ENCODE peak calls at places on chromosomes 5 and 9, in seven cellular contexts. One of them, this sample, is unnamed.

GRCh38 chr5:163407034-163407652 is 30.3 kb upstream of the CCNG1 start:
- DNase-seq in Panc1: no peak
- DNase-seq in GM23338: no peak
- DNase-seq in HepG2: no peak
- DNase-seq in HL-60: peak
- DNase-seq in breast epithelium: no peak
- DNase-seq in spleen: no peak
- DNase-seq in this sample: no peak

GRCh38 chr9:4866239-4866969 is 73.7 kb downstream of the RCL1 start:
- DNase-seq in HepG2: no peak
- DNase-seq in Panc1: no peak
- DNase-seq in breast epithelium: no peak
- DNase-seq in spleen: no peak
- DNase-seq in HL-60: no peak
- DNase-seq in GM23338: no peak
- DNase-seq in this sample: no peak

GRCh38 chr5:126253406-126253805 is 169.8 kb upstream of the GRAMD2B start:
- DNase-seq in HL-60: no peak
- DNase-seq in Panc1: no peak
- DNase-seq in GM23338: no peak
- DNase-seq in HepG2: no peak
- DNase-seq in breast epithelium: no peak
- DNase-seq in spleen: no peak
- DNase-seq in this sample: no peak

GRCh38 chr9:35932732-35933131 is 23.4 kb downstream of the SPAAR start:
- DNase-seq in HL-60: no peak
- DNase-seq in Panc1: no peak
- DNase-seq in HepG2: no peak
- DNase-seq in GM23338: no peak
- DNase-seq in breast epithelium: no peak
- DNase-seq in spleen: no peak
- DNase-seq in this sample: no peak

GRCh38 chr5:138498381-138498780 is 33.1 kb downstream of the EGR1 start:
- DNase-seq in Panc1: no peak
- DNase-seq in HL-60: no peak
- DNase-seq in spleen: no peak
- DNase-seq in HepG2: no peak
- DNase-seq in breast epithelium: no peak
- DNase-seq in GM23338: no peak
- DNase-seq in this sample: no peak

GRCh38 chr5:69252437-69252836 is 17.8 kb downstream of the CDK7 start:
- DNase-seq in Panc1: no peak
- DNase-seq in spleen: no peak
- DNase-seq in breast epithelium: no peak
- DNase-seq in HepG2: no peak
- DNase-seq in HL-60: no peak
- DNase-seq in GM23338: no peak
- DNase-seq in this sample: no peak

GRCh38 chr9:137689745-137690529 is 71.1 kb downstream of the EHMT1 start:
- DNase-seq in Panc1: no peak
- DNase-seq in HL-60: peak
- DNase-seq in GM23338: no peak
- DNase-seq in spleen: no peak
- DNase-seq in HepG2: peak
- DNase-seq in breast epithelium: no peak
- DNase-seq in this sample: no peak

GRCh38 chr5:3364941-3365340 is 230.7 kb upstream of the IRX1 start:
- DNase-seq in Panc1: no peak
- DNase-seq in breast epithelium: no peak
- DNase-seq in GM23338: no peak
- DNase-seq in spleen: no peak
- DNase-seq in HepG2: no peak
- DNase-seq in HL-60: no peak
- DNase-seq in this sample: peak

GRCh38 chr5:65203746-65204145 is 278.0 kb downstream of the ADAMTS6 start:
- DNase-seq in GM23338: no peak
- DNase-seq in breast epithelium: no peak
- DNase-seq in HepG2: no peak
- DNase-seq in Panc1: no peak
- DNase-seq in spleen: no peak
- DNase-seq in HL-60: no peak
- DNase-seq in this sample: no peak

GRCh38 chr5:160245506-160246100 is 16.3 kb downstream of the FABP6 start:
- DNase-seq in breast epithelium: no peak
- DNase-seq in GM23338: no peak
- DNase-seq in Panc1: no peak
- DNase-seq in HL-60: no peak
- DNase-seq in HepG2: no peak
- DNase-seq in spleen: peak
- DNase-seq in this sample: no peak

GRCh38 chr5:73256462-73257260 is 83.7 kb downstream of the TMEM174 start:
- DNase-seq in spleen: no peak
- DNase-seq in HepG2: no peak
- DNase-seq in Panc1: no peak
- DNase-seq in HL-60: no peak
- DNase-seq in breast epithelium: no peak
- DNase-seq in GM23338: no peak
- DNase-seq in this sample: no peak

GRCh38 chr5:143233020-143233419 is 170.5 kb downstream of the NR3C1 start:
- DNase-seq in HL-60: peak
- DNase-seq in GM23338: no peak
- DNase-seq in breast epithelium: no peak
- DNase-seq in HepG2: no peak
- DNase-seq in Panc1: no peak
- DNase-seq in spleen: no peak
- DNase-seq in this sample: no peak

GRCh38 chr9:110700953-110701352 is 32.4 kb downstream of the MUSK start:
- DNase-seq in Panc1: peak
- DNase-seq in spleen: no peak
- DNase-seq in HL-60: no peak
- DNase-seq in HepG2: no peak
- DNase-seq in breast epithelium: no peak
- DNase-seq in GM23338: no peak
- DNase-seq in this sample: no peak

GRCh38 chr5:145540375-145540774 is 294.8 kb downstream of the PRELID2 start:
- DNase-seq in GM23338: no peak
- DNase-seq in HepG2: no peak
- DNase-seq in HL-60: no peak
- DNase-seq in spleen: no peak
- DNase-seq in Panc1: no peak
- DNase-seq in breast epithelium: no peak
- DNase-seq in this sample: no peak

GRCh38 chr5:95940758-95941682 is 20.6 kb downstream of the ELL2 start:
- DNase-seq in Panc1: no peak
- DNase-seq in spleen: no peak
- DNase-seq in HL-60: no peak
- DNase-seq in GM23338: peak
- DNase-seq in HepG2: no peak
- DNase-seq in breast epithelium: no peak
- DNase-seq in this sample: no peak

GRCh38 chr5:170216262-170216864 is 16.4 kb upstream of the C5orf58 start:
- DNase-seq in GM23338: peak
- DNase-seq in Panc1: peak
- DNase-seq in HL-60: peak
- DNase-seq in breast epithelium: no peak
- DNase-seq in spleen: no peak
- DNase-seq in HepG2: peak
- DNase-seq in this sample: no peak

GRCh38 chr9:76433851-76434250 is 25.1 kb upstream of the GCNT1 start:
- DNase-seq in breast epithelium: no peak
- DNase-seq in Panc1: no peak
- DNase-seq in HepG2: no peak
- DNase-seq in spleen: no peak
- DNase-seq in HL-60: no peak
- DNase-seq in GM23338: no peak
- DNase-seq in this sample: no peak

GRCh38 chr5:145960848-145961600 is 24.6 kb downstream of the SH3RF2 start:
- DNase-seq in HL-60: no peak
- DNase-seq in breast epithelium: no peak
- DNase-seq in GM23338: no peak
- DNase-seq in spleen: no peak
- DNase-seq in Panc1: no peak
- DNase-seq in HepG2: no peak
- DNase-seq in this sample: no peak

DNA sequence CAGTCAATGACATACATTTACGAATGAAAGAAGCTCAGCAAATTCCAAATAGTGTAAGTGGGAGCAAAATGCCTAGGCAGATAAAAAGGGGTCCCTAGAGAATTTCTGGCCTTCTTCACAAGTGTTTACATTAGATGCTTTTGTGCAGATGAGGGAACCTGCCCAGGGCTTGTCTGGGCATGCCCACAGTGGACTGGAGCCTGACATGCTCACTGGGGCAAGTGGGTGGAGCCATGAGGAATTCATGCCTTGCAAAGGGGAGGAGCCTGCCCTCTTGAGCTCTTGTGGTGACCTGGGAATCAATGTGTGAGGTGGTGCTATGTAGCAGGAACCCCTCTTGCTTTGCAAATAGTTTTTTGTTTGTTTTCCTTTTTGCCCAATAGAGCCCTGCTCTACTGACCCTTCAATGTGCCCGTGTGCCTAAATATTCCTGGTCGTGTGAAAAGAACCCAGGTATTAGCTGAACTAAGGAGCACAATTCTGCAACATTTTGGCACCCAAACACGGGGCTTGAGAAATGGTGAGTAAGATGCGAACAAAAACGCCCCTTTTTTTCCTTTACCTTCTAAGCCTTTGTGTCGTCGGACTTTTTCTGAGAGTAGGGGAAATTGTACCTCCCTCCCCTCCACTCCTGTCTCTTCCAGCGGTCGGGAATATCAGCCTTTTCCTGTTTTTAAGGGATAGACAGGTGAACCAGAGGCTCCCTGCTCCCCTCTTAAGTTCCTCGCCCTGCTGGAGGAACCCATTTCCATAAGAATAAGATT is 433.8 kb upstream of the CDH9 start:
- DNase-seq in Panc1: no peak
- DNase-seq in spleen: no peak
- DNase-seq in HL-60: no peak
- DNase-seq in GM23338: peak
- DNase-seq in breast epithelium: no peak
- DNase-seq in HepG2: peak
- DNase-seq in this sample: no peak
- H3K4me3 ChIP-seq in Panc1: no peak
- H3K4me3 ChIP-seq in spleen: no peak
- H3K4me3 ChIP-seq in HL-60: no peak
- H3K4me3 ChIP-seq in GM23338: peak
- H3K4me3 ChIP-seq in breast epithelium: no peak
- H3K4me3 ChIP-seq in HepG2: peak
- H3K4me3 ChIP-seq in this sample: no peak

DNA sequence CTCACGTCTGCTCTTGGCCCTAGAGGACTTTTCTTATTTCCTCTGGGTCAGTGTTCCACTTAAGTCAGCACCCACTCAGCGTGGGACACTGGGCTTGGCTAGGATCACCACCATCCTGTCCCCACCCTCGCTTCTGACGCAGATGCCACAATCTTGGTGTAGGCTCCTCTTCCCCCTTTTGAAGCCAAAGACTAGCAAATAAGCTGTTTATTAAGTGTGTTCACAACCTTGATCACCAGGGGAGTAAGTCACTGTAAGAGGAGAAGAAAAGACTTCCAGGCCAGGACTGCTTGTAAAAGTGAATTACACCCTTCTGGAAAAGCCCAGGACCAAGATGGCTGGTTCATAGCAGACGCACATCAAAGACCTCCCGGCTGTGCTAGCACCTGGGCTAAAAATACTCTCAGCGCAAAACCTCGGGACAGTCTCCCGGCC is 69.6 kb downstream of the RAPGEF1 start:
- DNase-seq in spleen: no peak
- DNase-seq in GM23338: no peak
- DNase-seq in HL-60: no peak
- DNase-seq in HepG2: no peak
- DNase-seq in Panc1: no peak
- DNase-seq in breast epithelium: no peak
- DNase-seq in this sample: peak
- TF ChIP-seq POLR2AphosphoS5 in spleen: peak
- TF ChIP-seq POLR2AphosphoS5 in GM23338: no peak
- TF ChIP-seq POLR2AphosphoS5 in HL-60: no peak
- TF ChIP-seq POLR2AphosphoS5 in HepG2: no peak
- TF ChIP-seq POLR2AphosphoS5 in Panc1: no peak
- TF ChIP-seq POLR2AphosphoS5 in breast epithelium: no peak
- TF ChIP-seq POLR2AphosphoS5 in this sample: no peak

DNA sequence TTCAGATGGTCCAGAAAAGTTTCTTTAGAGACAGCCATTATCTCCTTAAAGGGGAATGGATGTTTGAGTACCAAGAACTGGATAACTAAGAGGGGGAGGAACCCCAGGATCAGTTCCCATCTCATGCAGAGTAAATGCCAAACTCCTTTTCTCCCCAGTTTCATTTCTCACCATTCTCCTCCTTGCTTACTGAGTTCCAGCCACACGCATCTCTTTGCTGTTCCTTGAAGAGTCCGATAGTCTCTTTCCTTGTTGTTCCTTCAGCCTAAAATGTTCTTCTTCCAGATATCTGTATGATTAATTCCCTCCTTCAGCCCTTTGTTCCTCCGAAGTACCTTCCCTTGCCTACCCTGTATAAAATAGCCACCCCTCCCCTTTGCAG is 30.0 kb downstream of the KDM4C start:
- DNase-seq in spleen: no peak
- DNase-seq in GM23338: no peak
- DNase-seq in breast epithelium: no peak
- DNase-seq in HepG2: no peak
- DNase-seq in Panc1: no peak
- DNase-seq in HL-60: no peak
- DNase-seq in this sample: no peak
- H3K4me3 ChIP-seq in spleen: no peak
- H3K4me3 ChIP-seq in GM23338: no peak
- H3K4me3 ChIP-seq in breast epithelium: no peak
- H3K4me3 ChIP-seq in HepG2: peak
- H3K4me3 ChIP-seq in Panc1: peak
- H3K4me3 ChIP-seq in HL-60: no peak
- H3K4me3 ChIP-seq in this sample: no peak

GRCh38 chr5:172873513-172873912 is 39.5 kb downstream of the ERGIC1 start:
- DNase-seq in Panc1: no peak
- DNase-seq in breast epithelium: no peak
- DNase-seq in HL-60: no peak
- DNase-seq in GM23338: no peak
- DNase-seq in HepG2: no peak
- DNase-seq in spleen: no peak
- DNase-seq in this sample: no peak

GRCh38 chr5:172871561-172871960 is 37.5 kb downstream of the ERGIC1 start:
- DNase-seq in Panc1: no peak
- DNase-seq in GM23338: no peak
- DNase-seq in HL-60: no peak
- DNase-seq in spleen: peak
- DNase-seq in breast epithelium: no peak
- DNase-seq in HepG2: no peak
- DNase-seq in this sample: no peak

GRCh38 chr5:172874647-172875371 is 40.8 kb downstream of the ERGIC1 start:
- DNase-seq in HepG2: no peak
- DNase-seq in GM23338: no peak
- DNase-seq in HL-60: no peak
- DNase-seq in breast epithelium: no peak
- DNase-seq in spleen: peak
- DNase-seq in Panc1: no peak
- DNase-seq in this sample: no peak

GRCh38 chr5:172871982-172872381 is 37.9 kb downstream of the ERGIC1 start:
- DNase-seq in Panc1: no peak
- DNase-seq in HepG2: no peak
- DNase-seq in GM23338: no peak
- DNase-seq in HL-60: no peak
- DNase-seq in breast epithelium: no peak
- DNase-seq in spleen: peak
- DNase-seq in this sample: no peak

GRCh38 chr5:172872997-172873491 is 39.0 kb downstream of the ERGIC1 start:
- DNase-seq in GM23338: no peak
- DNase-seq in spleen: peak
- DNase-seq in HepG2: no peak
- DNase-seq in breast epithelium: no peak
- DNase-seq in HL-60: no peak
- DNase-seq in Panc1: no peak
- DNase-seq in this sample: no peak
- TF ChIP-seq POLR2AphosphoS5 in GM23338: no peak
- TF ChIP-seq POLR2AphosphoS5 in spleen: peak
- TF ChIP-seq POLR2AphosphoS5 in HepG2: no peak
- TF ChIP-seq POLR2AphosphoS5 in breast epithelium: peak
- TF ChIP-seq POLR2AphosphoS5 in HL-60: no peak
- TF ChIP-seq POLR2AphosphoS5 in Panc1: no peak
- TF ChIP-seq POLR2AphosphoS5 in this sample: no peak

This sample was measured in suprapubic skin.